ENCODE peak calls at places on chromosomes 2 and 18, in four cellular contexts. One of them, this sample, is unnamed. For H3K9me3, the result is how much of the 10 kb centered on the place peaks cover.

GRCh38 chr2:86706220-86706619 is 13.9 kb upstream of the RMND5A start:
- DNase-seq in K562: no peak
- DNase-seq in ovary: no peak
- DNase-seq in sigmoid colon: no peak
- DNase-seq in this sample: no peak

GRCh38 chr18:45386256-45386655 is 229.0 kb upstream of the SLC14A2 start:
- DNase-seq in K562: peak
- DNase-seq in sigmoid colon: no peak
- DNase-seq in ovary: no peak
- DNase-seq in this sample: peak

GRCh38 chr2:147250652-147251356 is 594.0 kb upstream of the ACVR2A start:
- DNase-seq in K562: no peak
- DNase-seq in sigmoid colon: no peak
- DNase-seq in ovary: no peak
- DNase-seq in this sample: no peak

GRCh38 chr2:127589876-127590275 is 54.4 kb downstream of the MYO7B start:
- DNase-seq in sigmoid colon: no peak
- DNase-seq in ovary: no peak
- DNase-seq in K562: no peak
- DNase-seq in this sample: no peak

GRCh38 chr18:9802774-9803697 is 82.7 kb upstream of the TXNDC2 start:
- DNase-seq in sigmoid colon: no peak
- DNase-seq in K562: peak
- DNase-seq in ovary: no peak
- DNase-seq in this sample: no peak

GRCh38 chr2:193847140-193847539 is 1652.4 kb upstream of the TMEFF2 start:
- DNase-seq in sigmoid colon: no peak
- DNase-seq in K562: no peak
- DNase-seq in ovary: no peak
- DNase-seq in this sample: no peak

GRCh38 chr2:63594622-63595021 is 5.9 kb downstream of the MDH1 start:
- DNase-seq in ovary: no peak
- DNase-seq in K562: no peak
- DNase-seq in sigmoid colon: no peak
- DNase-seq in this sample: no peak

GRCh38 chr2:105749583-105750399 is 5.1 kb downstream of the NCK2 start:
- DNase-seq in ovary: no peak
- DNase-seq in sigmoid colon: no peak
- DNase-seq in K562: no peak
- DNase-seq in this sample: peak

GRCh38 chr18:66138642-66139041 is 387.8 kb downstream of the CDH7 start:
- DNase-seq in sigmoid colon: no peak
- DNase-seq in K562: no peak
- DNase-seq in ovary: no peak
- DNase-seq in this sample: no peak

GRCh38 chr2:32264422-32265149 is at the start of gene NLRC4:
- DNase-seq in ovary: no peak
- DNase-seq in sigmoid colon: no peak
- DNase-seq in K562: no peak
- DNase-seq in this sample: no peak

GRCh38 chr2:237118731-237119130 is 33.0 kb downstream of the COPS8 start:
- DNase-seq in ovary: no peak
- DNase-seq in K562: no peak
- DNase-seq in sigmoid colon: no peak
- DNase-seq in this sample: no peak

GRCh38 chr2:133167990-133168389 is 400.3 kb downstream of the NCKAP5 start:
- DNase-seq in ovary: no peak
- DNase-seq in sigmoid colon: no peak
- DNase-seq in K562: no peak
- DNase-seq in this sample: no peak

GRCh38 chr2:127702395-127703009 is 1.2 kb downstream of the SFT2D3 start:
- DNase-seq in ovary: no peak
- DNase-seq in K562: no peak
- DNase-seq in sigmoid colon: no peak
- DNase-seq in this sample: no peak

GRCh38 chr18:58287626-58288289 is 243.7 kb downstream of the NEDD4L start:
- DNase-seq in K562: no peak
- DNase-seq in ovary: no peak
- DNase-seq in sigmoid colon: no peak
- DNase-seq in this sample: peak

GRCh38 chr2:1459727-1460126 is 46.5 kb downstream of the TPO start:
- DNase-seq in K562: no peak
- DNase-seq in sigmoid colon: no peak
- DNase-seq in ovary: no peak
- DNase-seq in this sample: no peak

GRCh38 chr2:114609203-114609602 is 166.8 kb downstream of the DPP10 start:
- DNase-seq in K562: no peak
- DNase-seq in ovary: no peak
- DNase-seq in sigmoid colon: no peak
- DNase-seq in this sample: no peak

DNA sequence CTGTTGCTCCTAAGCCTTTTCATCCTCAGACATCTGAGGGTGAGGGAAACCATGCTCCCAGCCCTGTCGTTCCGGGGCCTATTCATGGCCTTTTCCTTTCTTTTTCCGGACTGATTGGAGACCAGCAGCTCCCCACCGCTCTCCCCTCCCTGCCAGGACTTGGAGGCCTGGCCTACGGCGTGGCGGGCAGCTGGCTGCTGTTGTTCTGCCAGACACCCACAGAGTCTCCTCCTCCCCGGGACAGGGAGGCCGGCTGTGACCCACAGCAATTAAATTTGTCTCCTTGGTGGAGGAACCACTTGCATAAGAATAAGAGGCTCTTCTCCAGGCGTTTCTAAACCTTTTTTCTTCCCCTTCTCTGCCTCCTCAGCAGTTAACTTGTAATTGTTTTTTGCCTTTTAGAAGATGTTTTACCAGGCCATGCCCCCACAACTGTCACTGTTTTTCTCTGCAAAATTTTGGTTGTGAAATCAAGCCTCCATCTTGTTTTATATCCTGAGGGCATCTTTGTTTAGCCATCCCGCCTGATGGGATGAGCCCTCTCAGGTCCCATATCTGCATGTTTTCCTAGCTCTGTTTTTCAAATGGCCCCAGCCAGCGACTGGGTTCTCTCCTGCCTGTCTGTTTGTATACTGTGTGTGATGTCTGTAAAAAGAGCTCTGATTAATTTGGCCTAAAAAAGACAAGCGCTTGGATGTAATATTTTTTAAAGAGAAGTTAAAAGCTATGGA is 1060.0 kb upstream of the DDX18 start:
- DNase-seq in K562: no peak
- DNase-seq in sigmoid colon: no peak
- DNase-seq in ovary: no peak
- DNase-seq in this sample: no peak
- H3K4me3 ChIP-seq in K562: no peak
- H3K4me3 ChIP-seq in sigmoid colon: no peak
- H3K4me3 ChIP-seq in ovary: no peak
- H3K4me3 ChIP-seq in this sample: no peak

GRCh38 chr2:74246496-74247195 is 48.2 kb downstream of the MTHFD2 start:
- DNase-seq in K562: no peak
- DNase-seq in sigmoid colon: no peak
- DNase-seq in ovary: no peak
- DNase-seq in this sample: no peak

GRCh38 chr2:74250189-74250631 is 51.8 kb downstream of the MTHFD2 start:
- DNase-seq in K562: peak
- DNase-seq in ovary: peak
- DNase-seq in sigmoid colon: no peak
- DNase-seq in this sample: peak

GRCh38 chr2:74252862-74253261 is 54.4 kb downstream of the MTHFD2 start:
- DNase-seq in sigmoid colon: no peak
- DNase-seq in ovary: no peak
- DNase-seq in K562: no peak
- DNase-seq in this sample: no peak

GRCh38 chr2:74252036-74252435 is 53.6 kb downstream of the MTHFD2 start:
- DNase-seq in ovary: no peak
- DNase-seq in K562: no peak
- DNase-seq in sigmoid colon: no peak
- DNase-seq in this sample: no peak

DNA sequence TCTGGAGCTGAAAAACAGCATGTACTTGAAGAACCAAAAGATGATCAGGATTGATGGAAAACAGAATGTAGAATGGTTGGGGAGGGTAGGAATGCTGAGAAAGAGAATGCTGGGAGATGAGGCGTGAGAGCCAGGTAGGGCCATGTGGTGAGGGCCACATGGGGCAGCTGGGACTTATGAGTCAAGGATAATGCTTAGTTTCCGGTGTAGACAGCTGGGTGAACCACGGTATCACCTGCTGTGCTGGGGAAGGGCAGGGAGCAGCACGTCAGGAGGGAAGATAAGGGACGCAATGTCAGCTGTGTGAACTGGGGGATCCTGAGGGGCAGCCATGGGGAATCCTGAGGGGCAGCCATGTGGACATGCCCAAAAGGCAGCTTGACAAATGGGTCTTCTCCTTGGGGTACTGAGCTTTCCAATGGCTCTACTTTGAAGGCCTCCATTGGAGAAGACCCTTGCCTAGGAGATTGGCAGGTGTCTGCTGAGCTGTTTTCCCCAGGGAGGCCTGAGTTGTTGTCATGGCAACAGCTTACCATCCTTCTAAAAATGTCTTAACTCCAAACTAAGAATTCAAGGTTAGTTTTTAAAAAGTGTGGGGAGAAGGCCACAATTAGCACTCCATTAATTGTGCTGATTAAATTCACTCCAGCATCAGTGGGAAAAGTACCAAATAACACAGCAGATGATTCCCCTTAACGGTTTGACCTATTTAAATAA is 51.1 kb downstream of the MTHFD2 start:
- DNase-seq in K562: no peak
- DNase-seq in sigmoid colon: no peak
- DNase-seq in ovary: no peak
- DNase-seq in this sample: no peak
- TF ChIP-seq EP300 in K562: no peak
- TF ChIP-seq EP300 in sigmoid colon: no peak
- TF ChIP-seq EP300 in ovary: no peak
- TF ChIP-seq EP300 in this sample: no peak

GRCh38 chr2:177429688-177430325 is 37.2 kb downstream of the AGPS start:
- DNase-seq in ovary: no peak
- DNase-seq in K562: no peak
- DNase-seq in sigmoid colon: no peak
- DNase-seq in this sample: no peak
- H3K9me3 ChIP-seq in ovary: under half
- H3K9me3 ChIP-seq in K562: under half
- H3K9me3 ChIP-seq in sigmoid colon: under half
- H3K9me3 ChIP-seq in this sample: under half

GRCh38 chr2:221612800-221613199 is 40.7 kb upstream of the EPHA4 start:
- DNase-seq in ovary: no peak
- DNase-seq in sigmoid colon: no peak
- DNase-seq in K562: no peak
- DNase-seq in this sample: no peak
- H3K4me3 ChIP-seq in ovary: no peak
- H3K4me3 ChIP-seq in sigmoid colon: no peak
- H3K4me3 ChIP-seq in K562: no peak
- H3K4me3 ChIP-seq in this sample: no peak

DNA sequence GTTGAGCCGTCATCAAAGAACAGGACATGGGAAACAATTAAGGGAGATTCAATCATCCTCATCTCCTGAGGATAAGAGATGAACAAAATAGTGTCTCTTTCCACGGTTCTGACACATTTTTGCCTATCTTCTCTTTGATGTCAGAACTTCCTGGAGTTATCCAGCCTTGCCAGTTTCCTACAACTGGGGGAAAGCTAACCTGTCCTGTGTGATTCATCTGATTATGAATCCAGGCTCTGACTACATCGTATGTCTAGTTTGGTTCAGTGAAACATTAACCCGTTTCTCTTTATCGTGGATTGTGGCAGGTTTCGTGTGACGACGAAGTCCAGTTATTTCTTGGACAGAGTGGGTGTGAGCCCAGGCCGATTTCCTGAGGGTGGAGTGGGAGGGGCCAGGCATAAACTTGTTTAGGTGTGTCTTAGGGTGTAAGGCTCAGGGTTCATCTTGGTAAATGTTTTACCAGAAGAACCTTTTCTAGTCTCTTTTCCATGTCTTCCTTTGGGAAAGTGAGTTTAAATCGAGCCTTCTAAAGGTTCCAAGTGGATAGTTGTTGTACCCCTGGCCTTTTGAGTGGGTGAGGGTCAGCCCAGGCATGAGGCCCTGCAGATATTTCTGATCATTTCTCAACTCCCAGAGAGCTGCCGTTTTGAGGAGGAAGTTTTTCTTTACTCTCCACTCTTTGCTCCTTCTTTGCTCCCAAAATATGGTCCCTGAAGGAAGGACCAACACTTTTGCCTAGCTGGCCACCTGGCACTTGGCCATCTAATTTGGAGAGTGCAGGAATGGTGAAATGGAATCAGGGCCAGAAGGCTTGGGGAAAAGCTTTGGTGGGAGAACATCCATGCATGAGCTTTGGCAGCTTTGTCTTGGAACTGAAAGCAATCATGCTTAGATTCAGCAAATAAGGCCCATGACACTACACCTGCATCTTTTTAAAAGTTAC is 50.4 kb upstream of the FZD5 start:
- DNase-seq in ovary: peak
- DNase-seq in sigmoid colon: no peak
- DNase-seq in K562: no peak
- DNase-seq in this sample: peak
- TF ChIP-seq EP300 in ovary: no peak
- TF ChIP-seq EP300 in sigmoid colon: no peak
- TF ChIP-seq EP300 in K562: no peak
- TF ChIP-seq EP300 in this sample: peak

DNA sequence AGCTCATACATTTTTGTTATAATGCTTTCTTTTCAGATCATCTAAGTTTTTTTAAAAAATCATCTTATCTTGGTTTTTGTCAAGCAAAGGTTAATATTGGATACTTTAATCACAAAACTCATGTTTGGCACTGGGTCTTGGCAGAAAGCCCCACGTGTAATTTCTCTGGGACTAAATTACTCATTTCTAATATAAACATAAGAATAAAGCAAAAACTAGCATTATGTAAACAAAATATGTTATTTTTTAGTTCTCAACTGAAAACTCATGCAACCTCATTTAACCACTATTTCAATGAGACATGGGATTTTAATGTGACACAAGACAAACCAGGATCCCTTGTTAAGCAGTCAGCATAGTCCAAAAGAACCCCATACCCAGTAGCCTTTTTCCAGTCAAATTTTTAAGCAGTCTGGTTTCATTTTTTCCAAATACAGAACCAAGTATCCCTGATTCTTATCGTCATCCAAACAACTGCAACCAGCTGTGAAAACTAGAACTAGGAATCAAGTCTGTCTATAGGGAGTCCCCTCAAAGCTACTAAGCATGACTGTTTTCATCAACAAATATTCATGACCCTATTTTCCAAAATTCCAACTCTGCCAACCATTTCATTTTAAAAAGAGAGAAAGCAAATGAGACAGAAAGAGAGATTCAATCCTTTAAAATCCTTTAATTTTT is 27.1 kb downstream of the PID1 start:
- DNase-seq in ovary: no peak
- DNase-seq in sigmoid colon: no peak
- DNase-seq in K562: no peak
- DNase-seq in this sample: no peak
- H3K9me3 ChIP-seq in ovary: under half
- H3K9me3 ChIP-seq in sigmoid colon: under half
- H3K9me3 ChIP-seq in K562: under half
- H3K9me3 ChIP-seq in this sample: under half

This sample was measured in transverse colon.